ENCODE peak calls at places on chromosomes 4 and X, in nine cellular contexts. One of them, this sample, is unnamed.

GRCh38 chr4:125101706-125102105 is 213.0 kb upstream of the FAT4 start:
- DNase-seq in heart right ventricle: no peak
- DNase-seq in non-pigmented ciliary epithelial cell: no peak
- DNase-seq in T-helper 1 cell: no peak
- DNase-seq in activated T-helper 1 cell treated with anti-CD3 and anti-CD28 coated beads, Interleukin-2, amount 50 U/mL, for 16 hours: no peak
- DNase-seq in fibroblast of gingiva: peak; percentile 27
- DNase-seq in SK-N-SH: no peak
- DNase-seq in dermis blood vessel endothelial cell: no peak
- DNase-seq in activated CD4-positive, alpha-beta T cell treated with anti-CD3 and anti-CD28 coated beads for 36 hours: no peak
- DNase-seq in this sample: no peak

GRCh38 chrX:133369065-133369464 is 46.2 kb downstream of the GPC4 start:
- DNase-seq in dermis blood vessel endothelial cell: no peak
- DNase-seq in non-pigmented ciliary epithelial cell: no peak
- DNase-seq in SK-N-SH: no peak
- DNase-seq in fibroblast of gingiva: no peak
- DNase-seq in activated CD4-positive, alpha-beta T cell treated with anti-CD3 and anti-CD28 coated beads for 36 hours: no peak
- DNase-seq in T-helper 1 cell: no peak
- DNase-seq in activated T-helper 1 cell treated with anti-CD3 and anti-CD28 coated beads, Interleukin-2, amount 50 U/mL, for 16 hours: no peak
- DNase-seq in heart right ventricle: no peak
- DNase-seq in this sample: no peak

GRCh38 chr4:132642196-132642817 is 506.8 kb upstream of the PCDH10 start:
- DNase-seq in non-pigmented ciliary epithelial cell: peak; percentile 20
- DNase-seq in activated T-helper 1 cell treated with anti-CD3 and anti-CD28 coated beads, Interleukin-2, amount 50 U/mL, for 16 hours: no peak
- DNase-seq in SK-N-SH: peak; percentile 46
- DNase-seq in fibroblast of gingiva: peak; percentile 17
- DNase-seq in activated CD4-positive, alpha-beta T cell treated with anti-CD3 and anti-CD28 coated beads for 36 hours: peak; percentile 15
- DNase-seq in T-helper 1 cell: no peak
- DNase-seq in heart right ventricle: no peak
- DNase-seq in dermis blood vessel endothelial cell: peak; percentile 18
- DNase-seq in this sample: peak; percentile 4

GRCh38 chrX:68705986-68706385 is 58.5 kb downstream of the STARD8 start:
- DNase-seq in activated CD4-positive, alpha-beta T cell treated with anti-CD3 and anti-CD28 coated beads for 36 hours: no peak
- DNase-seq in T-helper 1 cell: no peak
- DNase-seq in SK-N-SH: no peak
- DNase-seq in dermis blood vessel endothelial cell: no peak
- DNase-seq in fibroblast of gingiva: no peak
- DNase-seq in activated T-helper 1 cell treated with anti-CD3 and anti-CD28 coated beads, Interleukin-2, amount 50 U/mL, for 16 hours: no peak
- DNase-seq in heart right ventricle: no peak
- DNase-seq in non-pigmented ciliary epithelial cell: no peak
- DNase-seq in this sample: no peak

GRCh38 chr4:140049924-140050681 is 103.9 kb downstream of the MAML3 start:
- DNase-seq in dermis blood vessel endothelial cell: peak; percentile 61
- DNase-seq in heart right ventricle: no peak
- DNase-seq in activated CD4-positive, alpha-beta T cell treated with anti-CD3 and anti-CD28 coated beads for 36 hours: peak; percentile 63
- DNase-seq in non-pigmented ciliary epithelial cell: no peak
- DNase-seq in SK-N-SH: peak; percentile 61
- DNase-seq in T-helper 1 cell: no peak
- DNase-seq in activated T-helper 1 cell treated with anti-CD3 and anti-CD28 coated beads, Interleukin-2, amount 50 U/mL, for 16 hours: no peak
- DNase-seq in fibroblast of gingiva: peak; percentile 12
- DNase-seq in this sample: no peak

GRCh38 chr4:84966382-84967291 is at the start of gene WDFY3:
- DNase-seq in SK-N-SH: peak; percentile 88
- DNase-seq in activated CD4-positive, alpha-beta T cell treated with anti-CD3 and anti-CD28 coated beads for 36 hours: peak; percentile 54
- DNase-seq in activated T-helper 1 cell treated with anti-CD3 and anti-CD28 coated beads, Interleukin-2, amount 50 U/mL, for 16 hours: no peak
- DNase-seq in dermis blood vessel endothelial cell: peak; percentile 87
- DNase-seq in fibroblast of gingiva: peak; percentile 89
- DNase-seq in non-pigmented ciliary epithelial cell: peak; percentile 57
- DNase-seq in T-helper 1 cell: no peak
- DNase-seq in heart right ventricle: peak; percentile 78
- DNase-seq in this sample: peak; percentile 49

GRCh38 chr4:83329521-83330105 is 5.0 kb downstream of the HPSE start:
- DNase-seq in SK-N-SH: no peak
- DNase-seq in T-helper 1 cell: no peak
- DNase-seq in non-pigmented ciliary epithelial cell: no peak
- DNase-seq in dermis blood vessel endothelial cell: peak; percentile 53
- DNase-seq in heart right ventricle: no peak
- DNase-seq in activated T-helper 1 cell treated with anti-CD3 and anti-CD28 coated beads, Interleukin-2, amount 50 U/mL, for 16 hours: no peak
- DNase-seq in activated CD4-positive, alpha-beta T cell treated with anti-CD3 and anti-CD28 coated beads for 36 hours: no peak
- DNase-seq in fibroblast of gingiva: peak; percentile 3
- DNase-seq in this sample: no peak

GRCh38 chr4:138330531-138330930 is 88.4 kb upstream of the SLC7A11 start:
- DNase-seq in fibroblast of gingiva: peak; percentile 81
- DNase-seq in non-pigmented ciliary epithelial cell: no peak
- DNase-seq in dermis blood vessel endothelial cell: no peak
- DNase-seq in T-helper 1 cell: no peak
- DNase-seq in activated T-helper 1 cell treated with anti-CD3 and anti-CD28 coated beads, Interleukin-2, amount 50 U/mL, for 16 hours: no peak
- DNase-seq in heart right ventricle: no peak
- DNase-seq in SK-N-SH: no peak
- DNase-seq in activated CD4-positive, alpha-beta T cell treated with anti-CD3 and anti-CD28 coated beads for 36 hours: no peak
- DNase-seq in this sample: no peak

GRCh38 chr4:62709618-62710252 is 1509.6 kb downstream of the ADGRL3 start:
- DNase-seq in activated T-helper 1 cell treated with anti-CD3 and anti-CD28 coated beads, Interleukin-2, amount 50 U/mL, for 16 hours: no peak
- DNase-seq in heart right ventricle: no peak
- DNase-seq in fibroblast of gingiva: no peak
- DNase-seq in dermis blood vessel endothelial cell: no peak
- DNase-seq in non-pigmented ciliary epithelial cell: no peak
- DNase-seq in T-helper 1 cell: no peak
- DNase-seq in SK-N-SH: peak; percentile 16
- DNase-seq in activated CD4-positive, alpha-beta T cell treated with anti-CD3 and anti-CD28 coated beads for 36 hours: no peak
- DNase-seq in this sample: peak; percentile 24

GRCh38 chrX:3252744-3253143 is 93.7 kb downstream of the MXRA5 start:
- DNase-seq in dermis blood vessel endothelial cell: no peak
- DNase-seq in T-helper 1 cell: no peak
- DNase-seq in activated T-helper 1 cell treated with anti-CD3 and anti-CD28 coated beads, Interleukin-2, amount 50 U/mL, for 16 hours: no peak
- DNase-seq in SK-N-SH: no peak
- DNase-seq in heart right ventricle: no peak
- DNase-seq in fibroblast of gingiva: peak; percentile 4
- DNase-seq in activated CD4-positive, alpha-beta T cell treated with anti-CD3 and anti-CD28 coated beads for 36 hours: no peak
- DNase-seq in non-pigmented ciliary epithelial cell: no peak
- DNase-seq in this sample: no peak

GRCh38 chrX:16559206-16559619 is 90.7 kb upstream of the S100G start:
- DNase-seq in activated T-helper 1 cell treated with anti-CD3 and anti-CD28 coated beads, Interleukin-2, amount 50 U/mL, for 16 hours: no peak
- DNase-seq in SK-N-SH: no peak
- DNase-seq in dermis blood vessel endothelial cell: peak; percentile 0
- DNase-seq in T-helper 1 cell: no peak
- DNase-seq in fibroblast of gingiva: peak; percentile 88
- DNase-seq in non-pigmented ciliary epithelial cell: no peak
- DNase-seq in heart right ventricle: no peak
- DNase-seq in activated CD4-positive, alpha-beta T cell treated with anti-CD3 and anti-CD28 coated beads for 36 hours: no peak
- DNase-seq in this sample: no peak

This sample was measured in CMK.